ENCODE peak calls at places on chromosome 16, in nine cellular contexts. C is cardiac muscle cell, S is uterus, R is fibroblast of lung, E is heart right ventricle, F is A549, L is Panc1, Y is suprapubic skin, Q is OCI-LY7. U is an unnamed sample.

GRCh38 chr16:4200781-4201137 is 41.1 kb downstream of the SRL start:
- DNase-seq in C (no peak), S (no peak), R (peak; percentile 48), E (no peak), F (no peak), L (no peak), Y (no peak), Q (no peak), U (no peak)

GRCh38 chr16:22771551-22771950 is 42.4 kb upstream of the HS3ST2 start:
- DNase-seq in C (no peak), S (no peak), R (no peak), E (no peak), F (no peak), L (no peak), Y (no peak), Q (no peak), U (no peak)

GRCh38 chr16:46897471-46897870 is 13.3 kb downstream of the GPT2 start:
- DNase-seq in C (no peak), S (no peak), R (no peak), E (peak; percentile 34), F (no peak), L (no peak), Y (no peak), Q (no peak), U (no peak)

GRCh38 chr16:84555418-84556196 is 51.1 kb upstream of the MEAK7 start:
- DNase-seq in C (no peak), S (no peak), R (no peak), E (no peak), F (no peak), L (no peak), Y (no peak), Q (peak; percentile 46), U (peak; percentile 67)

GRCh38 chr16:2482181-2483107 is 7.5 kb downstream of the TBC1D24 start:
- DNase-seq in C (no peak), S (peak; percentile 44), R (peak; percentile 53), E (no peak), F (no peak), L (no peak), Y (no peak), Q (no peak), U (peak; percentile 80)

GRCh38 chr16:4005281-4005680 is 111.0 kb downstream of the ADCY9 start:
- DNase-seq in C (no peak), S (no peak), R (no peak), E (no peak), F (no peak), L (no peak), Y (no peak), Q (no peak), U (no peak)

GRCh38 chr16:11677451-11677951 is 9.2 kb downstream of the SNN start:
- DNase-seq in C (peak; percentile 40), S (no peak), R (peak; percentile 19), E (no peak), F (no peak), L (no peak), Y (no peak), Q (peak; percentile 66), U (no peak)

GRCh38 chr16:3792472-3793012 is 75.2 kb upstream of the TRAP1 start:
- DNase-seq in C (no peak), S (no peak), R (no peak), E (no peak), F (no peak), L (no peak), Y (no peak), Q (no peak), U (no peak)

GRCh38 chr16:8832383-8833100 is 34.9 kb downstream of the PMM2 start:
- DNase-seq in C (no peak), S (no peak), R (no peak), E (no peak), F (no peak), L (no peak), Y (no peak), Q (no peak), U (no peak)

GRCh38 chr16:54817940-54818574 is 112.6 kb upstream of the IRX5 start:
- DNase-seq in C (peak; percentile 28), S (no peak), R (no peak), E (no peak), F (no peak), L (no peak), Y (no peak), Q (no peak), U (no peak)

GRCh38 chr16:75821117-75821516 is 94.8 kb upstream of the CPHXL start:
- DNase-seq in C (no peak), S (no peak), R (no peak), E (no peak), F (no peak), L (no peak), Y (no peak), Q (peak; percentile 2), U (no peak)

GRCh38 chr16:17367932-17368331 is 102.8 kb downstream of the XYLT1 start:
- DNase-seq in C (peak; percentile 36), S (peak; percentile 44), R (peak; percentile 85), E (no peak), F (no peak), L (no peak), Y (no peak), Q (peak; percentile 14), U (no peak)

GRCh38 chr16:51500306-51500705 is 349.2 kb upstream of the SALL1 start:
- DNase-seq in C (no peak), S (no peak), R (peak; percentile 60), E (no peak), F (peak; percentile 14), L (no peak), Y (no peak), Q (no peak), U (no peak)

DNA sequence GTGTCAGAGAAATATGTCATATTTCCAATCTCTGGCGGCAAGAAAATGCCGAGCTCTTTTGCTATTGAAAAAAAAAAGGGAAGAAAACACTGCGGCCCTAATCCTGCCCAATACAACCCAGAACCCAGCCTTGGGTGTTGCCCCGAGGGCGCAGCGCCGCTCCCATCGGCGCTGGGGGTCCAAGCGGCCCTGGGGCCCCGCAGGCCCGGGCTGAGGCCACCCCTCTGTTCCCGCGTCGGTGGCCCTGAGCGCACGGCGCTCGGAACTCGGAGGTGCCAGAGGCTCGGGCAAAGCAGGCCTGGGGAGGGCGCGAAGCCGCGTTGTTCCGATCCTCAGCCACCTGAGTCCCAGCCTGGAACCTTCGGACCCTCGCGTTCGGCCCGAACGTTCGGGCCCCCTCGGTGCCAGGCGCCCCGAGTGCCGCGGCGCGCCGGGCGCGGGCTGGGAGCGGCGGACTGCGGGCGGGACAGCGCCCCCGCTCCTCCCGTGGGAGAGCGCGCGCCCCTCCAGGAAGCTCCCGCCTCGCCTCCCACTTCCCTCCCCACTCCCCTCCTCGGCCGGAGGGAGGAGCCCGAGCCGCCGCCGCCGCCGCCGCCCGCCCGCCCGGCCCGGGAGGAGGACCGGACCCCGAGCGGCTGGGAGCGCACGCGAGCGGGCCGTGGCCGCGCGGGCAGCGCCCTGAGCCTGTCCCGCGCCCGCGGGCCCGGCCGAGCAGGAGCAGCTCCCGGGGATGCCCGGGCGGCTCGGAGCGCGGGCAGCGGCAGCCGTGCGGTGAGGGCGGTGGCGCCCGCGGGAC is at the start of gene CPNE2:
- DNase-seq in C (peak; percentile 77), S (peak; percentile 65), R (peak; percentile 62), E (peak; percentile 66), F (peak; percentile 48), L (no peak), Y (no peak), Q (peak; percentile 56), U (peak; percentile 39)
- TF ChIP-seq CTCF in C (no peak), S (peak; percentile 17), R (no peak), E (no peak), F (no peak), L (no peak), Y (no peak), Q (no peak), U (no peak)

DNA sequence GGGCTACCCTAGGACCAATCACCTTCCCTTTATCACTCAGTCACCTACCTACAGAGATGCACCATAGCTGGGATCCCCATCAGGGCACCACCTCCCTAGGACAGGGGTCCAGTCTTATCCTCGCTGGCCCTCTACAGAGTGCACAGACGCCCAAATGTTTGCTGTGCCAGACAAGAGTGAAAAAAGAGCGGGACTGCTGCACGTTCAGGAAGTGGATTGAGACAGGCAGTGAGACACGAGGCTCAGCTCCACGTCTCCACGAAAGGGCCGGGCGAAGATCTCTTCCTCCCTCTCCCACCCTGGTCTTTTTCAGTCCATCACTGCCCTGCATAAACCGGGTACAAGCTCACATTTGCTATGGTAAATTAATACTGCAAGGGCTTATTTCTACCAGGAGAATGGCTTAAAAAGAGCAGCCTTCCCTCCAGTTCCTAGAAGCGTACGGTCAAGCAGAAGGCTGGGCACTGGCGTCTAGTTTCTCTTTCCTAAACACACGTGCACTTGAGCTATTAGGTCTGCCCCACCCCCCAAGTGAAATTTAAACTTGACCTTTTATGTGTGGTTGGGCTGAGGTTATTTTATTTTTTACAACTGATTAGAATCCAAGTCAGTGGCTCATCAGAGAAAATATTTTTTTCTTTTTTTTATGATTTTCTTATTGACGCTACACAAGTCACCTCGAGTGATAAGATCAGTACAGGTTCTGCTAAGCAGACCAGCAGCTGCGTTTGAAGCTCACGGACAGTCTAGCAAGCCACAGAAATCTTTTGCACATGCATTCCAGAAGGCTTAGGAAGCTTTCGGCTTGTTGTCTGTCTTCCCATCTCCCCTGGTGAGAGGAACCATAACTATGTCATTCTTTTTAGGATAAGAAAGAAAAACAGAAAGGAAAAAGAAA is 95.3 kb downstream of the ZFHX3 start:
- DNase-seq in C (no peak), S (no peak), R (peak; percentile 94), E (no peak), F (no peak), L (no peak), Y (no peak), Q (no peak), U (no peak)
- H3K27ac ChIP-seq in C (no peak overlapping the region), S (peak overlapping the region; percentile 53), R (peak overlapping the region; percentile 57), E (peak overlapping the region; percentile 16), F (no peak overlapping the region), L (no peak overlapping the region), Y (no peak overlapping the region), Q (no peak overlapping the region), U (no peak overlapping the region)

GRCh38 chr16:57694556-57695377 is at the start of gene DRC7:
- DNase-seq in C (peak; percentile 85), S (peak; percentile 32), R (peak; percentile 41), E (peak; percentile 39), F (peak; percentile 68), L (no peak), Y (peak; percentile 54), Q (peak; percentile 58), U (peak; percentile 72)
- H3K4me3 ChIP-seq in C (peak within 1 kb of the TSS; percentile 18), S (no peak within 1 kb of the TSS), R (no peak within 1 kb of the TSS), E (no peak within 1 kb of the TSS), F (peak within 1 kb of the TSS; percentile 29), L (peak within 1 kb of the TSS; percentile 35), Y (no peak within 1 kb of the TSS), Q (peak within 1 kb of the TSS; percentile 53), U (peak within 1 kb of the TSS; percentile 50)

DNA sequence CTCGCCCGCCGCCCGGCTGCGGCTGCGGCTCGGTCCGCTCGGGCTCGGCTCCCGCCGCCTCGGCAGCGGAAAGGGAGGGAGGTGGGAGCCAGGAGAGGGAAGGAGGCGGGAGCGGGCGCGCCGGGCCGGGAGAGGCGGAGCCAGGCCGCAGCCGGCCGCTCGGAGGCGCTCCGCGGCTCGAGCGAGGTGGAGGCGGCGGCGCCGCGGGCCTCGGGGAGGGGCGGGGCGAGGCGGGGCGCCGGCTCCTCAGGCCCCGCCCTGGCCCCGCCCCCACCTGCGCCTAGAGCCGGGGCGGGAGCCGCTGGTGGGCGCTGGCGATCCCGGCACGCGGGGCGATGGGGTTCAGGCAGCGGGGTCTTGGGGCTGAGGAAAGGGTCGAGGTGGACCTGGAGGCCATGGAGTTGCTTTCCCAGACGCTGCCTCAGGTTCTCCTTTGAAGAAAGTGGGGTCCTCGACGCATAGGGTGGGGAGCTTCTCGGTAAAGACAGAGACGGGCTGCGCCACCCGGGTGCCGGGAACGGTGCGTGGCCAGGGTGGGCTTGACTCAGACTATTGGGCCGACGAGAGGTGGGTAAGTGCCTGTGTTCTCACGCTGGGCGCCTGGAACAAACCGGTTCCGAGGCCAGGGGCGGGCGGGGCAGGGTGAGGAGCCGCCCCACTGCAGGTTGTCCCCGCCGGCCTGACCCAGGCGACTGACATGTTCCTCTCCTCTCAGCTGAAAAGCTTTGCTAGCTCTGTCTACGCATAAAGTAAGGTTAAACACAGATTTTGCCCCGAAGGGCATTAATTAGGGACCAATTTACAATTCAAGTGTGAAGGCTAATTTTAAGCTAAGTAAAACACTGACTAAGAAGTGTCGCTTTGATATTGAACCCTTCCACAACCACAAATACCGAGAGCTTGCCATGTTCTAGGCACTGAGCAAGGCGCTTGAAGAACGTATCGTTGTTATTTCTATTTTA is at the start of gene CMTM4:
- DNase-seq in C (peak; percentile 94), S (peak; percentile 83), R (peak; percentile 78), E (peak; percentile 85), F (peak; percentile 81), L (no peak), Y (peak; percentile 83), Q (peak; percentile 83), U (peak; percentile 78)
- TF ChIP-seq CTCF in C (no peak), S (peak; percentile 54), R (no peak), E (peak; percentile 39), F (peak; percentile 56), L (peak; percentile 79), Y (no peak), Q (peak; percentile 61), U (no peak)